ENCODE peak calls at places on chromosomes 1 and 21, in nine cellular contexts. W, I, X, H, P, S, K, R and E are unnamed samples.

GRCh38 chr1:160135051-160135592 is 16.3 kb upstream of the ATP1A4 start:
- DNase-seq in R (no peak), P (no peak), K (no peak), S (no peak), W (no peak), H (no peak), X (no peak), I (no peak), E (no peak)

GRCh38 chr1:92184632-92185031 is 33.1 kb upstream of the C1orf146 start:
- DNase-seq in S (no peak), K (no peak), P (no peak), X (no peak), W (peak), H (no peak), I (no peak), R (no peak), E (no peak)

GRCh38 chr1:211469938-211470529 is 21.9 kb downstream of the RD3 start:
- DNase-seq in W (peak), H (peak), I (peak), R (peak), K (peak), X (peak), S (peak), P (peak), E (peak)

GRCh38 chr1:9753121-9753531 is 70.6 kb downstream of the CLSTN1 start:
- DNase-seq in H (no peak), P (no peak), I (no peak), K (no peak), W (peak), X (peak), S (peak), R (no peak), E (no peak)

GRCh38 chr21:41482321-41482720 is 25.6 kb downstream of the TMPRSS2 start:
- DNase-seq in I (no peak), X (no peak), R (no peak), P (no peak), S (no peak), W (peak), H (no peak), K (no peak), E (no peak)

GRCh38 chr1:63322248-63322943 is at the start of gene FOXD3:
- DNase-seq in S (peak), K (peak), I (no peak), X (peak), P (peak), R (peak), H (peak), W (peak), E (peak)

GRCh38 chr1:116411784-116412479 is 38.9 kb downstream of the ATP1A1 start:
- DNase-seq in X (no peak), K (no peak), H (no peak), P (no peak), W (peak), I (peak), R (no peak), S (no peak), E (no peak)

GRCh38 chr1:15151377-15151806 is 2.2 kb upstream of the TMEM51 start:
- DNase-seq in X (no peak), P (no peak), H (no peak), K (no peak), R (no peak), W (no peak), S (peak), I (peak), E (no peak)

GRCh38 chr21:41374867-41375533 is 13.2 kb downstream of the MX2 start:
- DNase-seq in S (no peak), P (no peak), I (no peak), R (no peak), W (no peak), H (no peak), K (no peak), X (no peak), E (no peak)

GRCh38 chr1:56461158-56462127 is 117.9 kb downstream of the PLPP3 start:
- DNase-seq in I (peak), X (no peak), H (no peak), R (no peak), S (no peak), P (no peak), K (no peak), W (no peak), E (no peak)

GRCh38 chr1:228048120-228048519 is 34.4 kb upstream of the ARF1 start:
- DNase-seq in R (no peak), X (no peak), K (no peak), H (no peak), S (no peak), P (peak), W (no peak), I (no peak), E (no peak)

GRCh38 chr21:41766883-41767605 is at the start of gene RIPK4:
- DNase-seq in H (peak), P (peak), K (peak), W (peak), X (peak), I (peak), S (no peak), R (peak), E (peak)

GRCh38 chr1:55168353-55168752 is 46.8 kb downstream of the USP24 start:
- DNase-seq in K (no peak), R (no peak), I (no peak), S (no peak), H (no peak), X (no peak), P (no peak), W (no peak), E (no peak)

GRCh38 chr1:230713915-230714764 is at the start of gene AGT:
- DNase-seq in P (peak), R (no peak), S (peak), K (peak), H (peak), X (peak), W (peak), I (peak), E (no peak)

GRCh38 chr1:18934205-18935000 is 22.1 kb downstream of the IFFO2 start:
- DNase-seq in R (no peak), K (no peak), P (no peak), I (no peak), S (no peak), X (no peak), W (no peak), H (no peak), E (no peak)

GRCh38 chr1:59055908-59056719 is 240.8 kb upstream of the FGGY start:
- DNase-seq in S (peak), X (peak), W (no peak), R (no peak), H (peak), K (no peak), I (no peak), P (no peak), E (peak)

GRCh38 chr1:6386371-6386949 is 7.1 kb downstream of the ACOT7 start:
- DNase-seq in W (peak), P (no peak), K (no peak), I (no peak), R (no peak), X (no peak), H (no peak), S (no peak), E (no peak)

GRCh38 chr1:151908228-151908691 is 1.1 kb downstream of the THEM4 start:
- DNase-seq in H (no peak), P (no peak), R (peak), S (no peak), X (no peak), K (no peak), W (peak), I (peak), E (peak)

GRCh38 chr1:56329970-56330369 is 249.4 kb downstream of the PLPP3 start:
- DNase-seq in W (peak), R (no peak), S (no peak), I (peak), H (no peak), K (no peak), P (no peak), X (no peak), E (no peak)

GRCh38 chr21:25572895-25573310 is 34.4 kb downstream of the MRPL39 start:
- DNase-seq in X (no peak), I (no peak), S (no peak), W (peak), P (no peak), K (no peak), R (no peak), H (no peak), E (no peak)

GRCh38 chr1:112515311-112516009 is 6.7 kb downstream of the WNT2B start:
- DNase-seq in X (no peak), H (no peak), P (no peak), S (no peak), K (no peak), I (peak), R (no peak), W (peak), E (no peak)

GRCh38 chr1:19179597-19180271 is 30.3 kb downstream of the UBR4 start:
- DNase-seq in I (peak), K (no peak), P (no peak), W (peak), R (peak), H (no peak), S (peak), X (no peak), E (peak)

GRCh38 chr1:116711061-116711582 is 43.1 kb upstream of the CD2 start:
- DNase-seq in H (no peak), R (no peak), K (no peak), X (no peak), S (no peak), P (no peak), W (no peak), I (no peak), E (peak)

GRCh38 chr1:55062801-55063561 is 23.6 kb downstream of the PCSK9 start:
- DNase-seq in R (no peak), S (no peak), I (no peak), K (no peak), P (no peak), X (no peak), H (no peak), W (no peak), E (no peak)

GRCh38 chr1:82269466-82269865 is 468.7 kb downstream of the ADGRL2 start:
- DNase-seq in P (no peak), S (no peak), H (peak), I (no peak), R (no peak), W (no peak), X (no peak), K (no peak), E (no peak)

GRCh38 chr1:238681021-238681420 is 705.3 kb upstream of the CHRM3 start:
- DNase-seq in I (no peak), S (no peak), P (no peak), X (no peak), W (peak), H (no peak), R (peak), K (no peak), E (no peak)

GRCh38 chr1:154607748-154608521 is at the start of gene ADAR:
- DNase-seq in S (peak), R (peak), W (peak), P (peak), K (peak), I (peak), X (peak), H (peak), E (peak)
- TF ChIP-seq POLR2A in S (peak), R (no peak), W (no peak), P (peak), K (no peak), I (peak), X (peak), H (peak), E (peak)

GRCh38 chr1:201504179-201504631 is 2.7 kb downstream of the CSRP1 start:
- DNase-seq in S (no peak), W (peak), K (no peak), I (no peak), H (no peak), X (no peak), P (no peak), R (no peak), E (peak)

GRCh38 chr1:201504799-201505504 is 2.0 kb downstream of the CSRP1 start:
- DNase-seq in I (no peak), K (no peak), S (no peak), R (no peak), H (no peak), W (no peak), X (no peak), P (no peak), E (no peak)

GRCh38 chr1:201506092-201506491 is 831 bp downstream of the CSRP1 start:
- DNase-seq in R (no peak), W (no peak), K (no peak), I (no peak), S (no peak), H (no peak), X (no peak), P (no peak), E (no peak)

GRCh38 chr1:201506573-201507567 is at the start of gene CSRP1:
- DNase-seq in P (peak), W (peak), I (no peak), S (peak), H (peak), R (peak), K (peak), X (peak), E (peak)

DNA sequence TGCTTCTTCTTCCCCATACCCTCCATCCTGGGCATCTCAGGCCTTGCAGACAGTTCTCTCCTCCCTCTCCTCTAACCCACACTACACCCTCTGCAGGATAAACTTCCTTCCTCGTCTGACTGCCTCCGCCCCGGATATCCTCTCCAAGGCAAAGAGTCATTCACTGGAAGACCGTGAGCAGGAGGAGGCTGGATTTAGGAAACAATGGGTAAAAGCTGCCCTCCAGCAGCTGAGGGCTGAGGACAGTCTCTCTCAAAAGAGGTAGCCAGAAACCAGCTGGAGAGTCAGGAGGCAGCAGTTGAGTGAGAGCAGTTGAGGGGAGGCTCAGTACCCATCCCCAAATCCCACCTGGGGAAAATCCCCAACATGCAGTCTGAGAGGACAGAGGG is 1.4 kb downstream of the CSRP1 start:
- DNase-seq in I (no peak), P (no peak), X (no peak), R (peak), K (peak), H (no peak), W (peak), S (no peak), E (no peak)
- TF ChIP-seq POLR2A in I (no peak), P (no peak), X (no peak), R (no peak), K (peak), H (no peak), W (peak), S (no peak), E (no peak)

GRCh38 chr1:46340404-46341221 is at the start of gene NSUN4:
- DNase-seq in P (peak), K (peak), R (peak), I (peak), H (peak), S (peak), W (peak), X (peak), E (peak)
- TF ChIP-seq POLR2A in P (peak), K (peak), R (peak), I (peak), H (peak), S (peak), W (peak), X (peak), E (peak)

DNA sequence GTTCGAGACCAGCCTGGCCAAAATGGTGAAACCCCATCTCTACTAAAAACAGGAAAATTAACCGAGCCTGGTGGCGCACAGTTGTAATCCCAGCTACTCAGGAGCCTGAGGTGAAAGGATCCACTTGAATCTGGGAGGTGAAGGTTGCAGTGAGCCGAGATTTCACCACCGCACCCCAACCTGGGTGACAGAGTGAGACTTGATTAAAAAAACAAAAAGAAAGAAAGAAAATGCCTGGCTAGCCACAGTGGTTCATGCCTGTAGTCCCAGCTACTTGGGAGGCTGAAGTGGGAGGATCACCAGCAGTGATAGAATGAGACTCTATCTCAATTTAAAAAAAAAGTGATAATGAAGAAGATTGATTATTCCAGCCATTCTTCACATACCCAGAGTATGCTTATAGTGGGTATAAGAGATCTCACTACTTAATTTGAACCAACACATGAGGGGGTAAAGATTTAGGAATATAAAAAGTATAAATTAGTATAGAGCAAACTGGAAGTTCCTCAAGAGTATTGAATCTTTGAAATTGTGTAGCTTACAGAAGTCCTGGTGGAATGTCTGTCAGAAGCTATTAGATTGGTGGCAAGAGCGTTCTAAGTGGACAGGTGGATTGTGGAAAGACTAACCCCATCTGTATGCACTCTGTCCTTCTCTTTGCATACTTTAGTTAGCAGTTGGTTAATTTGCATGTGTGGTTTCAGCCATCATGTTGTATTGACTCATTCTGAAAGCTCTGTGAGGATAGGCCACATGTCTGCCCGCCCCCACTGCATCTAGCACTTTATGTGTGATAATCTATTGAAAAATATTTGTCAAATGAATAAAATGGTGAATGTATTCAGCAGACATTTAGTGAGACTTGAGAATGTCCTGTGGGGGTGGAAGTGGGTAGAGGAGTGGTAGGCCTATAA is 25.0 kb downstream of the RLF start:
- DNase-seq in W (peak), K (peak), I (no peak), H (no peak), S (no peak), P (no peak), X (no peak), R (no peak), E (no peak)
- TF ChIP-seq POLR2A in W (no peak), K (no peak), I (no peak), H (no peak), S (no peak), P (no peak), X (no peak), R (no peak), E (no peak)

GRCh38 chr21:15064576-15065380 is at the start of gene NRIP1:
- DNase-seq in W (peak), I (peak), S (peak), X (peak), P (peak), R (peak), H (peak), K (peak), E (peak)
- TF ChIP-seq POLR2A in W (peak), I (peak), S (peak), X (peak), P (peak), R (peak), H (peak), K (peak), E (peak)

GRCh38 chr1:232697191-232697590 is 67.3 kb upstream of the SIPA1L2 start:
- DNase-seq in R (no peak), K (peak), X (no peak), P (no peak), W (no peak), S (no peak), I (no peak), H (no peak), E (no peak)

GRCh38 chr1:232699814-232700213 is 69.9 kb upstream of the SIPA1L2 start:
- DNase-seq in X (no peak), W (no peak), S (no peak), H (no peak), P (no peak), I (no peak), K (no peak), R (no peak), E (no peak)

GRCh38 chr1:232689714-232690113 is 59.8 kb upstream of the SIPA1L2 start:
- DNase-seq in P (no peak), W (no peak), K (no peak), R (no peak), S (no peak), I (no peak), X (no peak), H (no peak), E (no peak)

GRCh38 chr1:232695626-232696025 is 65.7 kb upstream of the SIPA1L2 start:
- DNase-seq in P (no peak), I (no peak), S (no peak), W (no peak), X (peak), K (no peak), H (no peak), R (no peak), E (no peak)

GRCh38 chr1:232694475-232694874 is 64.5 kb upstream of the SIPA1L2 start:
- DNase-seq in R (no peak), P (no peak), H (no peak), I (no peak), K (no peak), W (no peak), S (no peak), X (peak), E (no peak)
- TF ChIP-seq POLR2A in R (no peak), P (no peak), H (no peak), I (no peak), K (no peak), W (no peak), S (no peak), X (no peak), E (no peak)

DNA sequence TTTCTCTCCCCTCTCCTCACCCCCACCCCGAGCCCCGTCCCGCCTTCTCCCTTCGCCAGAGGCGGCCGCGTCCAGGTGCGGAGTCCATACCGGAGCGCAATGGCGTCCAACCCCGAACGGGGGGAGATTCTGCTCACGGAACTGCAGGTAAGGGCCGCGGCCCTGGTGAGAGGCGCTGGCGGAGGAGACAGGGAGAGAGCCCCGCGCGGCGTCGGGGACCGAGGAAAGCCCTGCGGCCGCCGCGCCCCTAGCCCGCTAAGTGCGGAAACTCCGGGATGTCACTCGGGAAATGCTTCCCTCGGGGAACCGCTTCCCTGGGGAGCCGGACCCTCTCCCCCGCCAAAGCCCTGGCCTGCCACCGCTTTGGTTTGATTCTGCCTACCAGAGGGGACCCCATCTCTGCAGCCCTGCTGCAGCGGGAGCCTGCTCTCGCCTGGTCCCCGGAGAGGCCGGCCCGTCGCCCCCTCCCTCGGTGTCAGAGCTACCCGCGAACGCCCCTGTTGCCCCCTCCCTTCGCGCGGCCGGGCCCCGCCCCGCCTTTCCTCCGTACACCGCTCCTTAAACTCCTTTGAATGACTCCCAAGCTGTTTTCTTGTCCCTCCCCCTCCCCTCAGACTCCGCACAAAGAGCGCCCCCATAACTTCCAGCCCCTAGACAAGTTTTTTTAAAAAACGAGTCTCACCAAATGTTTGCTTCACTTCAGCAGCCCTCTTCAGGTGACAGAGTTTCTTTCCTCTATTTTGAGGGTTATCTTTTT is 587 bp downstream of the PKN2 start:
- DNase-seq in P (peak), R (peak), H (peak), I (peak), W (peak), K (peak), S (peak), X (peak), E (peak)
- TF ChIP-seq POLR2A in P (no peak), R (no peak), H (no peak), I (no peak), W (no peak), K (peak), S (no peak), X (no peak), E (no peak)

GRCh38 chr1:172585861-172586260 is 52.9 kb downstream of the SUCO start:
- DNase-seq in P (no peak), R (no peak), K (no peak), I (no peak), W (no peak), S (no peak), H (no peak), X (no peak), E (no peak)
- TF ChIP-seq POLR2A in P (no peak), R (no peak), K (no peak), I (no peak), W (no peak), S (no peak), H (no peak), X (no peak), E (no peak)

GRCh38 chr1:87449348-87449963 is 120.8 kb downstream of the LMO4 start:
- DNase-seq in K (peak), W (peak), X (peak), R (no peak), I (no peak), P (peak), H (peak), S (no peak), E (no peak)
- TF ChIP-seq POLR2A in K (no peak), W (no peak), X (no peak), R (no peak), I (no peak), P (no peak), H (no peak), S (no peak), E (no peak)